ENCODE peak calls at places on chromosomes 5 and 9, in eight cellular contexts. E is fibroblast of mammary gland; J is mucosa of descending colon; Y is lower lobe of right lung; I is IMR-90; T is CD4-positive, alpha-beta T cell; Q is RWPE1; M is fibroblast of lung. N is an unnamed sample.

GRCh38 chr5:65871182-65871581 is 55.2 kb upstream of the ERBIN start:
- DNase-seq in E (peak), J (no peak), Y (no peak), I (peak), T (no peak), Q (peak), M (no peak), N (no peak)

GRCh38 chr9:35464056-35465025 is 25.6 kb upstream of the RUSC2 start:
- DNase-seq in E (peak), J (no peak), Y (no peak), I (peak), T (no peak), Q (no peak), M (peak), N (no peak)

GRCh38 chr5:154334406-154335041 is 111.3 kb upstream of the SAP30L start:
- DNase-seq in E (peak), J (no peak), Y (no peak), I (peak), T (no peak), Q (no peak), M (peak), N (no peak)

GRCh38 chr9:71446499-71447411 is 321.6 kb downstream of the CEMIP2 start:
- DNase-seq in E (peak), J (peak), Y (peak), I (peak), T (no peak), Q (peak), M (peak), N (peak)

GRCh38 chr5:135063511-135064234 is 29.6 kb upstream of the PITX1 start:
- DNase-seq in E (no peak), J (no peak), Y (no peak), I (no peak), T (no peak), Q (no peak), M (no peak), N (no peak)

GRCh38 chr5:15711881-15712280 is 211.9 kb downstream of the FBXL7 start:
- DNase-seq in E (no peak), J (no peak), Y (no peak), I (no peak), T (no peak), Q (no peak), M (no peak), N (no peak)

GRCh38 chr9:74281674-74282073 is 215.5 kb upstream of the RORB start:
- DNase-seq in E (no peak), J (no peak), Y (no peak), I (no peak), T (no peak), Q (no peak), M (no peak), N (no peak)

GRCh38 chr9:115106642-115107041 is 11.3 kb downstream of the TNC start:
- DNase-seq in E (peak), J (no peak), Y (no peak), I (peak), T (no peak), Q (no peak), M (peak), N (no peak)

GRCh38 chr5:36675244-36675643 is 68.8 kb downstream of the SLC1A3 start:
- DNase-seq in E (no peak), J (no peak), Y (no peak), I (no peak), T (no peak), Q (no peak), M (no peak), N (no peak)

GRCh38 chr5:134000696-134001453 is 3.9 kb downstream of the VDAC1 start:
- DNase-seq in E (no peak), J (no peak), Y (no peak), I (no peak), T (no peak), Q (no peak), M (no peak), N (no peak)

DNA sequence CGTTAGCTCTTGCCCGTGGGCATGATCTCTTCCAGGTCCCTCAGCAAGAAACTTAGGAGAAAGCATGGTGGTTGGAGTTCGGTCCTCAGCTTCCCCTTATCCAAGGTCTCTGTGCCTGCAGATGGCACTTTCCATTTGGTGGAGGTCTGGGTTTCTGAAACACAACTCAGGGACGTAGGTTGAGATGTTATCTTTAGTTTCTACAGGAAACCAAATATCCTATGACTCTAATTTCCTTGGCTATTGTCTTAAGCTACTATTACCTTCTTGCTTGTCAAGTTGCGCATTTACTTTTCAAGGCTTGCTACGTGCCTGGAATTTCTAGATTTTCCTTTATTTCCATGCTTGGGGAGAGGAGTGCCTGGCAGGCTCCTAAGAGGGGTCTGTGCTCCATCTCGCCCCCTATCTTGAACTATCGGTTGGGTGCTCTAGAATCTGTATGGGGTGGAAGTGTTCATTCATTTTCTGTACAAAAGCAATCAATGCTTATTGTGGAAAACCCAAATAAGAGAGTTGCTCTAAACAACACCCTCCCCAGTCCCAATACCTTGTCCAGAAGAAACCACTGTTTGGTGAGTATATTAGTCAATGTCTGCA is 32.9 kb upstream of the KCNIP1 start:
- DNase-seq in E (no peak), J (no peak), Y (no peak), I (no peak), T (no peak), Q (no peak), M (no peak), N (no peak)
- TF ChIP-seq CTCF in E (no peak), J (no peak), Y (no peak), I (no peak), T (no peak), Q (no peak), M (no peak), N (no peak)

DNA sequence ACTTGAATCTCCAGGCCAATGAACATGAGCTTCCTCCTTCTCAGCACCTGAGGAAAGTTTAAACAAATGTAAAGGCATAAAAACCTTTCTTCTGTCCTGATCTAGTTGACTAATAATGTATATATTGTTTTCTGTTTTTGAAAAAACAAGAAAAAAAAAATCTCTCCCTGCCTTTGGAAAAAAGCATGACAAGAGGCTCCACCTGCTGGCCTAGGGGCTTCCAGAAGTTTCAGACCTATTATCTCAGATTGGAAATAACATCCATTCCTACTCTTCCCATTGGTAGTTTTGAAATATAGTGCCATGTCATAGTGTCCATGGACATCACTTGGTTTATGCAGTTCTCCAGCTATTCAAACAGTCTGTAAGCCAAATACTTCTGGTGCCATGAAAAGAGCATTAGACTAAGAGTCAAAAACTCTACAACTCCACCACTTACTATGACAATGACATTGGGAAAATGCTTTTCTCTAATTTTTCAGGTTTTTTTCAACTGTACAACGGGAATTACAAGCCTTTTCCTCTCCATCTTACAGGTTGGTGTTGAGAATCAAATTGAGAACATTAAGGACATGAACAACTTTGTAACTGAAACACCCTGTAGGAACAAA is 409.6 kb upstream of the MPDZ start:
- DNase-seq in E (peak), J (no peak), Y (no peak), I (no peak), T (no peak), Q (no peak), M (peak), N (no peak)
- TF ChIP-seq CTCF in E (peak), J (no peak), Y (peak), I (peak), T (no peak), Q (peak), M (peak), N (no peak)

DNA sequence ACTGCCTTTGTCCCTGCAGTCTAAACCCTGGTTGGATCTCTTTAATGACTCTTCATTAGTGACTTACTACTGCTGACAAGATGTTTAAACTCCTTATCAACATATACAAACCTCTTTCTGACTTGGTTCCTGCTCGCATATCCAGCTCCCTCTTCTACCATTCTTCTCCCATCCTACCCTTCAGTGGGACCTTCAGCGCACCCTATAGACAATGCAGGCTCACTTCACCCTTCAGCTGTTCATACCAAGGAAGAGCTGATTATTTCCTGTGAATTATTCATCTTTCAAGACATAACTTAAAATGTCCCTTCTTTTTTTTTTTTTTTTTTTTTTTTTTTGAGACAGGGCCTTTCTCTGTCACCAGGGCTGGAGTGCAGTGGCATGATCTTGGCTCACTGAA is 436.5 kb downstream of the KIAA0825 start:
- DNase-seq in E (peak), J (no peak), Y (no peak), I (peak), T (no peak), Q (no peak), M (peak), N (no peak)
- TF ChIP-seq CTCF in E (peak), J (no peak), Y (no peak), I (peak), T (no peak), Q (no peak), M (peak), N (peak)

DNA sequence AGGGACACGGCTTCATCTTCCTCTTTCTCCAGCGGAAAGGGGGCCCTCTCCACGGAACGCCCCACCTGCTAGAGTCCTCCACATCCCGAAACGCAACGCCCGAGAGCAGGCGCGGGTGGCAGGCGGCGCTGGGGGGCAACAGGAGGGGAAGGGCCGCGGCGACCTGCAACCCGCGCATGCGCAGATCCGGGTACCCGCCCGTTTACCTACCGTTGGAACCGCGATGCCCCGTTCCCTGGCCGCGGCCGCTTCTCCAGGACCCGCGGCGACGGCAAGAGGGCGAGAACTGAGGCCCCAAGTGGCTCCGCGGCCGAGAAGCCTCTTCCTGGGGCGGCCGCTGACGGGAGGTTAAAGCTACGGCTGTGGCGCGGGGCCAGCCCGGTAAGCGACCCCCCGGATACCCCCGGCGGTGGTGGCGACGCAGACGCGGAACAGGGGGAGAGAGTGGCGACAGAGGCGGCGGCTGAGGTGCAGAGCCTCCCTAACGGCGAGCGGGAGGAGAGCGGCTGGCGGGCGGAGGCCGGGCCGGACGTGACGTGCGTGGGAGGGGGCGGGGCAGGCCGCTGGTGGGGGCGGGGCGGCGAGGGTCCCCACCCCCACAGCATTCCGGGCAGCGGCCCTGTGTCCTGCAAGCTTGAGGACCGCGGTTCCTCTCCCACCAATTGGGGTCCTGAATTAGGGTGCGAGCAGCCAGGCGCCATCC is at the start of gene FAM13B:
- DNase-seq in E (peak), J (peak), Y (peak), I (peak), T (peak), Q (peak), M (peak), N (peak)
- TF ChIP-seq CTCF in E (no peak), J (no peak), Y (no peak), I (no peak), T (no peak), Q (no peak), M (no peak), N (no peak)

GRCh38 chr9:88041447-88041846 is 67.1 kb upstream of the CDK20 start:
- DNase-seq in E (peak), J (no peak), Y (no peak), I (peak), T (no peak), Q (no peak), M (peak), N (no peak)
- TF ChIP-seq CTCF in E (peak), J (peak), Y (peak), I (peak), T (no peak), Q (peak), M (peak), N (peak)

GRCh38 chr9:131899248-131899882 is 159.5 kb upstream of the RAPGEF1 start:
- DNase-seq in E (no peak), J (no peak), Y (no peak), I (no peak), T (no peak), Q (no peak), M (no peak), N (no peak)
- TF ChIP-seq CTCF in E (no peak), J (no peak), Y (no peak), I (no peak), T (no peak), Q (no peak), M (no peak), N (no peak)

DNA sequence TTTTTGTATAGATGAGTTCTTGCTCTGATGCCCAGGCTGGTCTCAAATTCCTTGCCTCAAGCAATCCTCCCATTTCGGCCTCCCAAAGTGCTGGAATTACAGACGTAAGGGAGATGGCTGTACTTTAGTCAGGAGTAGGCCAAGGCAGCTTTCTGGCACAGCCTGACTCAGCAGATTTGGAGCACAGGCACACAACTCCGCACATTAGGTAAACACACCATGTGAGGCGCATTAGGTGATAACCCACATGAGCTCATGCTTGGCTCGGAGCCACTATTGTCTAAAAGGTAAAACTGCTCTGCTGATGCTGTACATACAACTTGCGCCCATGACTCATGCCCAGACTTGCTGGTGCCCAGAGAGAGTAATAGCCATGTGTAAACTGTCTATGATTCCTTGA is 1157.9 kb downstream of the TAF11L14 start:
- DNase-seq in E (no peak), J (no peak), Y (no peak), I (no peak), T (no peak), Q (peak), M (no peak), N (no peak)
- TF ChIP-seq CTCF in E (no peak), J (no peak), Y (no peak), I (no peak), T (no peak), Q (no peak), M (no peak), N (no peak)

GRCh38 chr5:139897342-139897741 is 101.7 kb downstream of the PSD2 start:
- DNase-seq in E (no peak), J (no peak), Y (no peak), I (no peak), T (no peak), Q (no peak), M (no peak), N (no peak)

GRCh38 chr5:139900546-139901250 is 105.1 kb downstream of the PSD2 start:
- DNase-seq in E (no peak), J (no peak), Y (no peak), I (no peak), T (no peak), Q (no peak), M (no peak), N (no peak)

GRCh38 chr5:139897982-139898381 is 102.4 kb downstream of the PSD2 start:
- DNase-seq in E (no peak), J (no peak), Y (no peak), I (no peak), T (no peak), Q (no peak), M (no peak), N (no peak)

GRCh38 chr5:139901251-139901575 is 105.6 kb downstream of the PSD2 start:
- DNase-seq in E (no peak), J (no peak), Y (no peak), I (no peak), T (no peak), Q (no peak), M (no peak), N (no peak)

GRCh38 chr5:139898981-139899380 is 103.4 kb downstream of the PSD2 start:
- DNase-seq in E (no peak), J (no peak), Y (no peak), I (no peak), T (no peak), Q (no peak), M (no peak), N (no peak)
- TF ChIP-seq CTCF in E (no peak), J (no peak), Y (no peak), I (no peak), T (no peak), Q (no peak), M (no peak), N (no peak)

GRCh38 chr9:99166149-99166548 is 55.6 kb downstream of the ALG2 start:
- DNase-seq in E (no peak), J (no peak), Y (no peak), I (no peak), T (no peak), Q (no peak), M (no peak), N (no peak)

GRCh38 chr9:99167120-99167519 is 54.6 kb downstream of the ALG2 start:
- DNase-seq in E (no peak), J (no peak), Y (no peak), I (no peak), T (no peak), Q (no peak), M (no peak), N (no peak)

GRCh38 chr9:99167694-99168093 is 54.0 kb downstream of the ALG2 start:
- DNase-seq in E (no peak), J (no peak), Y (no peak), I (no peak), T (no peak), Q (no peak), M (no peak), N (peak)

GRCh38 chr9:99158629-99159028 is 53.7 kb downstream of the TGFBR1 start:
- DNase-seq in E (no peak), J (no peak), Y (no peak), I (no peak), T (no peak), Q (no peak), M (no peak), N (no peak)

DNA sequence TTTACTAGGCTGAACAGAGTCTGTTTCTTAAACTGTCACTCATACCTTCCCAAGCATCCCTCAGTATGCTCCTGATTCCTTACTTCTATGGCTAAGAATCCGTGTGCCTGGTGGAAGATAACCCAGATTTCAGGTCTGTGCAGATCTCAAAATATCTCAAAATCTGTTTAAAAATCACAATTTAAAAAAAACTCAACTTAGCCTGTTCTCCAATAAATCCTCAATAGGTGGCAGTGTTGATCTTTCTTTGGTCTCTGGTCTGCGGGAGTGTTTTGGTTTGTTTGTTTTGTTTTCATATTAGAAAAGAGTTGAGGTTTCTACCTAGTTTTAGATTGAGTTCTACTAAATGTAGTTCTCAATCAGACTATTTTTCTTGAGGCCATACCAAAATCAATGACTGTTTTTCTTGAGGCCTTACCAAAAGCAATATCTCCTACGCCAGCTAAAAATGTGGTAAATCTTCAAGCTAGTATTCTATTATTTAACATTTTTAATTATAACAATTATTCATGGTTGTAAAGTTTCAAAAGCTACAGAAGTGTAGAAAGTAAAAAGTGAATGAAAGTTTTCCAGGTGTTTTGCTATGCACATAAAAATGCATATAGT is 57.9 kb downstream of the TGFBR1 start:
- DNase-seq in E (peak), J (no peak), Y (no peak), I (peak), T (no peak), Q (peak), M (peak), N (peak)
- TF ChIP-seq CTCF in E (peak), J (peak), Y (peak), I (peak), T (peak), Q (peak), M (peak), N (peak)

GRCh38 chr5:44719856-44720255 is 88.9 kb upstream of the MRPS30 start:
- DNase-seq in E (no peak), J (no peak), Y (no peak), I (no peak), T (no peak), Q (no peak), M (no peak), N (no peak)
- TF ChIP-seq CTCF in E (no peak), J (no peak), Y (no peak), I (no peak), T (no peak), Q (no peak), M (no peak), N (no peak)

N was measured in GM13977.